ENCODE peak calls at places on chromosomes 2 and 18, in eight cellular contexts. One of them, this sample, is unnamed.

GRCh38 chr2:5070257-5070656 is 621.9 kb upstream of the SOX11 start:
- DNase-seq in H1: no peak
- DNase-seq in keratinocyte: no peak
- DNase-seq in endodermal cell: no peak
- DNase-seq in GM23248: no peak
- DNase-seq in brain microvascular endothelial cell: peak; percentile 8
- DNase-seq in fibroblast of lung: no peak
- DNase-seq in cardiac muscle cell: no peak
- DNase-seq in this sample: no peak

GRCh38 chr18:44229693-44230108 is 451.0 kb upstream of the SETBP1 start:
- DNase-seq in H1: no peak
- DNase-seq in keratinocyte: no peak
- DNase-seq in endodermal cell: no peak
- DNase-seq in GM23248: peak; percentile 51
- DNase-seq in brain microvascular endothelial cell: peak; percentile 18
- DNase-seq in fibroblast of lung: peak; percentile 75
- DNase-seq in cardiac muscle cell: peak; percentile 5
- DNase-seq in this sample: no peak

GRCh38 chr2:96773922-96774321 is 13.2 kb downstream of the CNNM4 start:
- DNase-seq in H1: no peak
- DNase-seq in keratinocyte: no peak
- DNase-seq in endodermal cell: peak; percentile 59
- DNase-seq in GM23248: no peak
- DNase-seq in brain microvascular endothelial cell: no peak
- DNase-seq in fibroblast of lung: no peak
- DNase-seq in cardiac muscle cell: no peak
- DNase-seq in this sample: peak; percentile 27

GRCh38 chr2:235674116-235674515 is 180.3 kb downstream of the AGAP1 start:
- DNase-seq in H1: no peak
- DNase-seq in keratinocyte: no peak
- DNase-seq in endodermal cell: no peak
- DNase-seq in GM23248: no peak
- DNase-seq in brain microvascular endothelial cell: no peak
- DNase-seq in fibroblast of lung: no peak
- DNase-seq in cardiac muscle cell: peak; percentile 47
- DNase-seq in this sample: no peak

GRCh38 chr2:197205590-197206215 is 104.9 kb downstream of the ANKRD44 start:
- DNase-seq in H1: no peak
- DNase-seq in keratinocyte: no peak
- DNase-seq in endodermal cell: no peak
- DNase-seq in GM23248: no peak
- DNase-seq in brain microvascular endothelial cell: no peak
- DNase-seq in fibroblast of lung: no peak
- DNase-seq in cardiac muscle cell: no peak
- DNase-seq in this sample: peak; percentile 57

GRCh38 chr18:59265246-59266018 is 7.8 kb downstream of the RAX start:
- DNase-seq in H1: no peak
- DNase-seq in keratinocyte: no peak
- DNase-seq in endodermal cell: peak; percentile 94
- DNase-seq in GM23248: peak; percentile 26
- DNase-seq in brain microvascular endothelial cell: no peak
- DNase-seq in fibroblast of lung: no peak
- DNase-seq in cardiac muscle cell: no peak
- DNase-seq in this sample: no peak

GRCh38 chr2:227717687-227718567 is at the start of gene SLC19A3:
- DNase-seq in H1: peak; percentile 49
- DNase-seq in keratinocyte: peak; percentile 4
- DNase-seq in endodermal cell: peak; percentile 95
- DNase-seq in GM23248: peak; percentile 85
- DNase-seq in brain microvascular endothelial cell: peak; percentile 59
- DNase-seq in fibroblast of lung: peak; percentile 85
- DNase-seq in cardiac muscle cell: peak; percentile 80
- DNase-seq in this sample: no peak

GRCh38 chr18:8526316-8526715 is 82.9 kb upstream of the RAB12 start:
- DNase-seq in H1: no peak
- DNase-seq in keratinocyte: no peak
- DNase-seq in endodermal cell: no peak
- DNase-seq in GM23248: no peak
- DNase-seq in brain microvascular endothelial cell: no peak
- DNase-seq in fibroblast of lung: no peak
- DNase-seq in cardiac muscle cell: no peak
- DNase-seq in this sample: no peak

GRCh38 chr18:49768051-49768391 is 45.3 kb downstream of the ACAA2 start:
- DNase-seq in H1: peak; percentile 69
- DNase-seq in keratinocyte: peak; percentile 53
- DNase-seq in endodermal cell: peak; percentile 93
- DNase-seq in GM23248: peak; percentile 61
- DNase-seq in brain microvascular endothelial cell: peak; percentile 52
- DNase-seq in fibroblast of lung: peak; percentile 68
- DNase-seq in cardiac muscle cell: peak; percentile 66
- DNase-seq in this sample: no peak

GRCh38 chr18:23972416-23972815 is 42.1 kb upstream of the TTC39C start:
- DNase-seq in H1: no peak
- DNase-seq in keratinocyte: no peak
- DNase-seq in endodermal cell: no peak
- DNase-seq in GM23248: no peak
- DNase-seq in brain microvascular endothelial cell: no peak
- DNase-seq in fibroblast of lung: peak; percentile 33
- DNase-seq in cardiac muscle cell: no peak
- DNase-seq in this sample: peak; percentile 42

GRCh38 chr2:233679176-233679575 is 2.5 kb upstream of the UGT1A7 start:
- DNase-seq in H1: no peak
- DNase-seq in keratinocyte: no peak
- DNase-seq in endodermal cell: no peak
- DNase-seq in GM23248: no peak
- DNase-seq in brain microvascular endothelial cell: no peak
- DNase-seq in fibroblast of lung: no peak
- DNase-seq in cardiac muscle cell: no peak
- DNase-seq in this sample: no peak

GRCh38 chr18:11667578-11667977 is 21.5 kb upstream of the GNAL start:
- DNase-seq in H1: no peak
- DNase-seq in keratinocyte: no peak
- DNase-seq in endodermal cell: peak; percentile 24
- DNase-seq in GM23248: no peak
- DNase-seq in brain microvascular endothelial cell: no peak
- DNase-seq in fibroblast of lung: no peak
- DNase-seq in cardiac muscle cell: no peak
- DNase-seq in this sample: no peak

GRCh38 chr2:161115605-161116097 is 44.6 kb upstream of the TANK start:
- DNase-seq in H1: no peak
- DNase-seq in keratinocyte: no peak
- DNase-seq in endodermal cell: no peak
- DNase-seq in GM23248: no peak
- DNase-seq in brain microvascular endothelial cell: no peak
- DNase-seq in fibroblast of lung: no peak
- DNase-seq in cardiac muscle cell: no peak
- DNase-seq in this sample: no peak

DNA sequence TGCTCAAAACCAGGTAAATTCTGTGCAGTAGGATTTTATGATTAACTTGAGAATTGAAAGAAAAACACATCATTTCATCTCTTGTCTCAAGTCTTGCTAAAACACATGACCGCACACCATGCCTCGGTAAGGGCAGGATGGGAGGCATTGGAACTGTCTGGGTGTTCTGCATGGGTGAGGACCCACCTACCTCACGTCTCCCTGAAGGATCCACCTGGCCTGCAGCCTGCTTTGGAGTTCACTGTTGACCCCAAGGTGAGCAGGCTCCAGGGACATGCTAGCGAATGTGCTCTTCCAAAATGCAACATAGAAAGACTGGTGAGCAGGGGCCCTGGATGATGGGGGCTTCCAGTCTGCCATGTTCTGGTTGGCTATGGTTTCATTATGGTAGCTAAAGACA is 131.5 kb downstream of the NCK2 start:
- DNase-seq in H1: no peak
- DNase-seq in keratinocyte: no peak
- DNase-seq in endodermal cell: no peak
- DNase-seq in GM23248: no peak
- DNase-seq in brain microvascular endothelial cell: no peak
- DNase-seq in fibroblast of lung: no peak
- DNase-seq in cardiac muscle cell: no peak
- DNase-seq in this sample: no peak
- H3K27ac ChIP-seq in H1: no peak overlapping the region
- H3K27ac ChIP-seq in keratinocyte: no peak overlapping the region
- H3K27ac ChIP-seq in endodermal cell: no peak overlapping the region
- H3K27ac ChIP-seq in GM23248: no peak overlapping the region
- H3K27ac ChIP-seq in brain microvascular endothelial cell: no peak overlapping the region
- H3K27ac ChIP-seq in fibroblast of lung: no peak overlapping the region
- H3K27ac ChIP-seq in cardiac muscle cell: no peak overlapping the region
- H3K27ac ChIP-seq in this sample: peak overlapping the region; percentile 18

GRCh38 chr2:177143444-177143843 is 69.2 kb upstream of the HNRNPA3 start:
- DNase-seq in H1: no peak
- DNase-seq in keratinocyte: no peak
- DNase-seq in endodermal cell: no peak
- DNase-seq in GM23248: peak; percentile 94
- DNase-seq in brain microvascular endothelial cell: peak; percentile 56
- DNase-seq in fibroblast of lung: peak; percentile 60
- DNase-seq in cardiac muscle cell: no peak
- DNase-seq in this sample: no peak

GRCh38 chr2:177147834-177148233 is 64.8 kb upstream of the HNRNPA3 start:
- DNase-seq in H1: no peak
- DNase-seq in keratinocyte: no peak
- DNase-seq in endodermal cell: no peak
- DNase-seq in GM23248: no peak
- DNase-seq in brain microvascular endothelial cell: no peak
- DNase-seq in fibroblast of lung: no peak
- DNase-seq in cardiac muscle cell: no peak
- DNase-seq in this sample: no peak

GRCh38 chr2:177147093-177147694 is 65.4 kb upstream of the HNRNPA3 start:
- DNase-seq in H1: no peak
- DNase-seq in keratinocyte: no peak
- DNase-seq in endodermal cell: no peak
- DNase-seq in GM23248: peak; percentile 80
- DNase-seq in brain microvascular endothelial cell: peak; percentile 55
- DNase-seq in fibroblast of lung: peak; percentile 47
- DNase-seq in cardiac muscle cell: peak; percentile 67
- DNase-seq in this sample: no peak

GRCh38 chr2:177149155-177149503 is 63.5 kb upstream of the HNRNPA3 start:
- DNase-seq in H1: no peak
- DNase-seq in keratinocyte: no peak
- DNase-seq in endodermal cell: no peak
- DNase-seq in GM23248: no peak
- DNase-seq in brain microvascular endothelial cell: no peak
- DNase-seq in fibroblast of lung: no peak
- DNase-seq in cardiac muscle cell: no peak
- DNase-seq in this sample: no peak

GRCh38 chr2:177148477-177149154 is 64.0 kb upstream of the HNRNPA3 start:
- DNase-seq in H1: peak; percentile 59
- DNase-seq in keratinocyte: no peak
- DNase-seq in endodermal cell: peak; percentile 95
- DNase-seq in GM23248: peak; percentile 88
- DNase-seq in brain microvascular endothelial cell: peak; percentile 76
- DNase-seq in fibroblast of lung: peak; percentile 60
- DNase-seq in cardiac muscle cell: peak; percentile 89
- DNase-seq in this sample: peak; percentile 39
- H3K27ac ChIP-seq in H1: no peak overlapping the region
- H3K27ac ChIP-seq in keratinocyte: no peak overlapping the region
- H3K27ac ChIP-seq in endodermal cell: no peak overlapping the region
- H3K27ac ChIP-seq in GM23248: no peak overlapping the region
- H3K27ac ChIP-seq in brain microvascular endothelial cell: no peak overlapping the region
- H3K27ac ChIP-seq in fibroblast of lung: no peak overlapping the region
- H3K27ac ChIP-seq in cardiac muscle cell: no peak overlapping the region
- H3K27ac ChIP-seq in this sample: no peak overlapping the region

GRCh38 chr2:190530211-190530639 is 4.3 kb downstream of the NEMP2 start:
- DNase-seq in H1: no peak
- DNase-seq in keratinocyte: no peak
- DNase-seq in endodermal cell: no peak
- DNase-seq in GM23248: no peak
- DNase-seq in brain microvascular endothelial cell: peak; percentile 78
- DNase-seq in fibroblast of lung: peak; percentile 93
- DNase-seq in cardiac muscle cell: no peak
- DNase-seq in this sample: no peak
- H3K27ac ChIP-seq in H1: no peak overlapping the region
- H3K27ac ChIP-seq in keratinocyte: no peak overlapping the region
- H3K27ac ChIP-seq in endodermal cell: no peak overlapping the region
- H3K27ac ChIP-seq in GM23248: peak overlapping the region; percentile 13
- H3K27ac ChIP-seq in brain microvascular endothelial cell: peak overlapping the region; percentile 55
- H3K27ac ChIP-seq in fibroblast of lung: no peak overlapping the region
- H3K27ac ChIP-seq in cardiac muscle cell: peak overlapping the region; percentile 48
- H3K27ac ChIP-seq in this sample: no peak overlapping the region

GRCh38 chr2:40169430-40169829 is 282.5 kb downstream of the SLC8A1 start:
- DNase-seq in H1: no peak
- DNase-seq in keratinocyte: no peak
- DNase-seq in endodermal cell: no peak
- DNase-seq in GM23248: peak; percentile 17
- DNase-seq in brain microvascular endothelial cell: no peak
- DNase-seq in fibroblast of lung: no peak
- DNase-seq in cardiac muscle cell: no peak
- DNase-seq in this sample: no peak
- H3K27ac ChIP-seq in H1: no peak overlapping the region
- H3K27ac ChIP-seq in keratinocyte: no peak overlapping the region
- H3K27ac ChIP-seq in endodermal cell: no peak overlapping the region
- H3K27ac ChIP-seq in GM23248: no peak overlapping the region
- H3K27ac ChIP-seq in brain microvascular endothelial cell: no peak overlapping the region
- H3K27ac ChIP-seq in fibroblast of lung: no peak overlapping the region
- H3K27ac ChIP-seq in cardiac muscle cell: peak overlapping the region; percentile 16
- H3K27ac ChIP-seq in this sample: no peak overlapping the region

GRCh38 chr18:74928194-74928968 is 280.6 kb downstream of the PTGR3 start:
- DNase-seq in H1: no peak
- DNase-seq in keratinocyte: no peak
- DNase-seq in endodermal cell: no peak
- DNase-seq in GM23248: no peak
- DNase-seq in brain microvascular endothelial cell: no peak
- DNase-seq in fibroblast of lung: no peak
- DNase-seq in cardiac muscle cell: no peak
- DNase-seq in this sample: no peak
- H3K27ac ChIP-seq in H1: no peak overlapping the region
- H3K27ac ChIP-seq in keratinocyte: no peak overlapping the region
- H3K27ac ChIP-seq in endodermal cell: no peak overlapping the region
- H3K27ac ChIP-seq in GM23248: no peak overlapping the region
- H3K27ac ChIP-seq in brain microvascular endothelial cell: no peak overlapping the region
- H3K27ac ChIP-seq in fibroblast of lung: no peak overlapping the region
- H3K27ac ChIP-seq in cardiac muscle cell: no peak overlapping the region
- H3K27ac ChIP-seq in this sample: no peak overlapping the region

GRCh38 chr2:65413610-65414009 is 18.8 kb downstream of the SPRED2 start:
- DNase-seq in H1: no peak
- DNase-seq in keratinocyte: no peak
- DNase-seq in endodermal cell: no peak
- DNase-seq in GM23248: no peak
- DNase-seq in brain microvascular endothelial cell: no peak
- DNase-seq in fibroblast of lung: peak; percentile 26
- DNase-seq in cardiac muscle cell: no peak
- DNase-seq in this sample: no peak
- H3K27ac ChIP-seq in H1: no peak overlapping the region
- H3K27ac ChIP-seq in keratinocyte: no peak overlapping the region
- H3K27ac ChIP-seq in endodermal cell: no peak overlapping the region
- H3K27ac ChIP-seq in GM23248: no peak overlapping the region
- H3K27ac ChIP-seq in brain microvascular endothelial cell: no peak overlapping the region
- H3K27ac ChIP-seq in fibroblast of lung: no peak overlapping the region
- H3K27ac ChIP-seq in cardiac muscle cell: no peak overlapping the region
- H3K27ac ChIP-seq in this sample: no peak overlapping the region

This sample was measured in effector memory CD4-positive, alpha-beta T cell.